ENCODE peak calls at places on chromosomes 12 and 14, in nine cellular contexts. W is psoas muscle, C is neuronal stem cell, B is NT2/D1, R is aorta, E is cardiac muscle cell, I is HCT116, Z is sigmoid colon, X is stomach. O is an unnamed sample. For H3K9me3 and H3K36me3, the result is how much of the 10 kb centered on the place peaks cover.

GRCh38 chr14:70208380-70208779 is 19.6 kb upstream of the SLC8A3 start:
- DNase-seq in W (no peak), I (no peak), C (no peak), E (no peak), B (no peak), R (no peak), Z (no peak), X (no peak), O (no peak)

GRCh38 chr12:54561164-54561563 is 11.8 kb downstream of the PDE1B start:
- DNase-seq in W (no peak), B (no peak), Z (peak), X (no peak), I (no peak), E (peak), C (no peak), R (peak), O (no peak)

GRCh38 chr14:74825008-74825407 is 50.9 kb downstream of the PROX2 start:
- DNase-seq in I (no peak), B (no peak), W (no peak), C (no peak), Z (no peak), X (no peak), R (no peak), E (peak), O (no peak)

GRCh38 chr12:3655331-3655900 is 97.5 kb downstream of the CRACR2A start:
- DNase-seq in R (no peak), W (no peak), I (no peak), C (no peak), E (peak), X (no peak), Z (no peak), B (peak), O (no peak)

GRCh38 chr12:101875112-101875961 is 2.0 kb upstream of the DRAM1 start:
- DNase-seq in X (no peak), B (no peak), R (no peak), W (no peak), Z (no peak), I (no peak), C (no peak), E (peak), O (no peak)

GRCh38 chr14:49928010-49928409 is 35.1 kb downstream of the ARF6 start:
- DNase-seq in W (no peak), R (no peak), C (no peak), Z (no peak), E (no peak), X (no peak), I (no peak), B (no peak), O (no peak)

GRCh38 chr12:30197392-30198047 is 413.8 kb upstream of the TMTC1 start:
- DNase-seq in I (no peak), C (no peak), B (peak), E (peak), R (no peak), W (no peak), Z (no peak), X (no peak), O (peak)

GRCh38 chr12:64749466-64750202 is 9.6 kb downstream of the GNS start:
- DNase-seq in W (no peak), X (no peak), B (no peak), C (no peak), I (no peak), Z (no peak), E (no peak), R (no peak), O (no peak)

GRCh38 chr14:103546651-103547454 is 15.6 kb downstream of the BAG5 start:
- DNase-seq in E (peak), W (peak), Z (peak), R (peak), C (no peak), X (peak), B (no peak), I (peak), O (peak)

GRCh38 chr14:95515523-95516517 is 630 bp downstream of the SYNE3 start:
- DNase-seq in B (no peak), W (peak), R (peak), X (peak), C (peak), E (peak), Z (peak), I (no peak), O (peak)

GRCh38 chr14:34775922-34776321 is 61.5 kb upstream of the CFL2 start:
- DNase-seq in R (no peak), I (no peak), X (no peak), B (no peak), E (no peak), C (no peak), W (no peak), Z (no peak), O (no peak)

GRCh38 chr12:57813971-57814771 is 4.4 kb downstream of the AVIL start:
- DNase-seq in W (peak), B (no peak), Z (no peak), I (no peak), E (peak), R (no peak), C (no peak), X (no peak), O (peak)

GRCh38 chr14:38128640-38129039 is 79.1 kb upstream of the SSTR1 start:
- DNase-seq in W (no peak), Z (no peak), C (no peak), I (no peak), E (no peak), B (no peak), R (no peak), X (no peak), O (no peak)

GRCh38 chr14:58904771-58905170 is 267.0 kb downstream of the DACT1 start:
- DNase-seq in E (peak), R (no peak), C (no peak), W (no peak), B (no peak), X (no peak), Z (no peak), I (no peak), O (no peak)

GRCh38 chr14:66109426-66109825 is 376.7 kb upstream of the CCDC196 start:
- DNase-seq in I (no peak), Z (no peak), E (no peak), W (no peak), C (no peak), B (no peak), R (no peak), X (no peak), O (no peak)

GRCh38 chr12:98757455-98757854 is 112.4 kb downstream of the APAF1 start:
- DNase-seq in I (no peak), C (no peak), Z (peak), E (no peak), X (no peak), B (no peak), W (no peak), R (no peak), O (no peak)

GRCh38 chr14:50319721-50320120 is 7.6 kb downstream of the DMAC2L start:
- DNase-seq in I (no peak), X (no peak), R (no peak), Z (no peak), W (no peak), C (no peak), E (no peak), B (no peak), O (no peak)

GRCh38 chr12:110917467-110917866 is 2.9 kb downstream of the MYL2 start:
- DNase-seq in C (no peak), W (no peak), E (peak), B (peak), R (no peak), Z (no peak), X (no peak), I (peak), O (peak)

GRCh38 chr12:78797201-78797931 is 67.2 kb upstream of the SYT1 start:
- DNase-seq in Z (no peak), I (no peak), B (no peak), C (no peak), R (no peak), E (no peak), X (no peak), W (no peak), O (no peak)

GRCh38 chr12:111411187-111411764 is 5.6 kb downstream of the SH2B3 start:
- DNase-seq in X (no peak), R (no peak), B (no peak), E (no peak), Z (no peak), I (no peak), C (no peak), W (no peak), O (no peak)

GRCh38 chr14:91228112-91229004 is 16.1 kb downstream of the GPR68 start:
- DNase-seq in X (no peak), E (peak), I (no peak), Z (no peak), R (no peak), W (no peak), B (no peak), C (no peak), O (peak)

GRCh38 chr14:91225025-91225424 is 19.5 kb downstream of the GPR68 start:
- DNase-seq in Z (no peak), I (no peak), R (no peak), W (no peak), E (no peak), B (no peak), X (no peak), C (no peak), O (no peak)

GRCh38 chr14:91229005-91229382 is 15.5 kb downstream of the GPR68 start:
- DNase-seq in Z (no peak), I (no peak), W (no peak), C (no peak), E (no peak), X (no peak), R (peak), B (no peak), O (no peak)

GRCh38 chr14:91229743-91230200 is 14.7 kb downstream of the GPR68 start:
- DNase-seq in R (no peak), C (no peak), B (no peak), E (peak), X (no peak), Z (no peak), I (no peak), W (no peak), O (no peak)

DNA sequence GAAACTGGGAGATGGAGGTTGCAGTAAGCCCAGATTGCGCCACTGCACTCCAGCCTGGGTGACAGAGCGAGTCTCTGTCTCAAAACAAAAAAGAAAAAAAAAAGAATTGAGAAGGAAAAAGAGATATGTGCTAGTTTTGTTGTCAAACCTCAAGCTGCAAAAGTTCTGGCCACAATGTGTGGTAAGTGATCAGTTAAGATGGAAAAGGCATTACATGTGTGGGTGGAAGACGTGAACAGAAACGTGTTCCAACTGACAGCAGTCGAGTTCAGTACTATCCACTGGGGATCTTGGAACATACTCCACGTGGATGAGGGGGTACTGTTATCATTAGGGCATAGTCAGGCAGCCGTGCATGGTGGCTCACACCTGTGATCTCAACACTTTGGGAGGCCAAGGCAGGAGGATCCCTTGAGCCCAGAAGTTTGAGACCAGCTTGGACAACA is 17.3 kb downstream of the GPR68 start:
- DNase-seq in E (no peak), X (no peak), W (no peak), C (no peak), B (no peak), R (no peak), I (no peak), Z (no peak), O (no peak)
- H3K4me3 ChIP-seq in E (no peak), X (no peak), W (no peak), C (no peak), B (no peak), R (no peak), I (no peak), Z (no peak), O (no peak)

DNA sequence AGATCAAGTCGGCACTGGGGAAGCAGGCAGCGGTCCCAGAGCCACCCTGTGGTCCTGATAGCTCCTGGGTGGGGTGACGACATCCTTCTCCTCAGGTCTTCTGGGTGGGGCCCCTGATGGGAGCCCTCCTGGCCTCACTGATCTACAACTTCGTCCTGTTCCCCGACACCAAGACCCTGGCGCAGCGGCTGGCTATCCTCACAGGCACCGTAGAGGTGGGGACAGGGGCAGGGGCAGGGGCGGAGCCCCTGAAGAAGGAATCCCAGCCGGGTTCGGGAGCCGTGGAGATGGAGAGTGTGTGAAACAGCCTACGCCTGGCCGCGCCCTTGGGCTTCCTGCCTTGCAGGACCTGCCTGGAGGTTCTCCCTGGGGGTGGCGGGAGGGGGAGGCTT is 2.6 kb downstream of the AQP6 start:
- DNase-seq in E (no peak), X (no peak), R (peak), W (peak), B (no peak), Z (peak), C (no peak), I (no peak), O (no peak)
- H3K9me3 ChIP-seq in E (under half), X (under half), R (under half), W (under half), B (under half), Z (under half), C (under half), I (under half), O (under half)

GRCh38 chr12:20963303-20963702 is 152.8 kb downstream of the SLCO1B3 start:
- DNase-seq in R (no peak), C (no peak), B (no peak), I (no peak), E (no peak), W (no peak), Z (no peak), X (no peak), O (no peak)
- H3K36me3 ChIP-seq in R (under half), C (under half), B (under half), I (under half), E (under half), W (under half), Z (under half), X (under half), O (under half)

DNA sequence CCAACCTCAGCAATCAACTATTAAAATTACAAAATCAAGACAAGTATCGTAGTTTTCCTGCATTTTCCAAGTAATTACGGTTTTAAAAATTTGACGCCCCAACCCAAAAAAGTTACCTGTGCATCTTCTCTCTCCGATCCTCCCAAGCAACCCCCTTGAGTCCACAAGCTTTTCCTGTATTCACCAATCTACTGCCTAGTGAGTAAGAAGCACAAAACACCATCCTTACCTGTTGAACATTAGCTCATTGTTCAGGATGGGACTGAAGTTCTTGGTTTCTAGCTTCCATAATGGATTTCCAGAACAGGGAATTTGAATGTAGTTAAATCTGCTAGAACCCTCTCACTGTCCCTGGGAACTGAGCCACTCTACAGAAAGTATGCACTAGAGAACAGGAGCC is 162.0 kb downstream of the PAX9 start:
- DNase-seq in C (no peak), B (no peak), X (no peak), Z (no peak), R (no peak), E (no peak), W (no peak), I (no peak), O (no peak)
- H3K4me3 ChIP-seq in C (no peak), B (no peak), X (no peak), Z (no peak), R (no peak), E (no peak), W (no peak), I (no peak), O (no peak)

GRCh38 chr14:97944380-97944779 is 1147.2 kb downstream of the VRK1 start:
- DNase-seq in B (no peak), I (no peak), C (no peak), X (no peak), W (no peak), E (no peak), R (no peak), Z (no peak), O (no peak)
- H3K9me3 ChIP-seq in B (under half), I (under half), C (under half), X (under half), W (under half), E (under half), R (under half), Z (under half), O (under half)

DNA sequence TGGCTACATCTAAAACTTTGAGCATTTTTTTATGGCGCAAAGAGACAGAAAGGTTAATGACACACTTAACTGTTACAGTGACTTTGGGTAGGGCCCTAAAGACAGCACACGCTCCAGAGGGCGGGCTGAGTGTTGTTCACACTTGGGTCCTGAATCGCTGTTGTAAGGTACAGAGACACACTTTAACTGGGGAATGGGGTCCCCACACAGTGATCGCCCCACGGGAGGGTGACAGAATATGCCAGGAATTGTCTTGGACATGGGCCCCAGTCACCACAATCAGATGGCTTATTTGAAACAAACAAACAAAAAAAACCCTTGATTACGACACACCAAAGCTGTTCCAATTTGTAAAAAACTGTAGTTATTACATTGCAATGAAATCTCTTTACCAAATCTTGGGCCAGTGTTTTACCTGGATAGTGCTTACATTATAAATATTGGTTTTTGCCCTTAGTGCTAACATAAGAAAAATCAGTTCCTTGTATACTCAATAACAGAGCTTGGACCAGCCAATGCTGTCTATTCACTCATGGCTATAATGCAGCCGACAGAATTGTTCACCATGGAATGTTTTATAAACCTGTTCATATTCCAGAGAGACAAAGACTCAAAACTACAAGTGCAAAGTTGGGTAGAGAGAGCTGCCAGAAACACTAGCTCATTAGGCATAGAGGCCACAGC is 28.3 kb downstream of the KCTD10 start:
- DNase-seq in X (no peak), I (no peak), B (no peak), R (no peak), C (no peak), E (no peak), Z (no peak), W (no peak), O (no peak)
- H3K36me3 ChIP-seq in X (half or more), I (under half), B (half or more), R (under half), C (half or more), E (under half), Z (half or more), W (under half), O (under half)

GRCh38 chr12:25248137-25248536 is 2.6 kb downstream of the KRAS start:
- DNase-seq in R (no peak), C (no peak), I (no peak), E (no peak), B (no peak), Z (no peak), X (no peak), W (no peak), O (no peak)

GRCh38 chr12:25250744-25251730 is at the start of gene KRAS:
- DNase-seq in W (peak), I (peak), C (peak), Z (peak), E (peak), R (peak), B (peak), X (peak), O (peak)

GRCh38 chr12:25249951-25250738 is 584 bp downstream of the KRAS start:
- DNase-seq in X (peak), C (peak), R (peak), E (peak), I (no peak), B (peak), W (peak), Z (peak), O (peak)

GRCh38 chr12:25251749-25252148 is 1.0 kb upstream of the KRAS start:
- DNase-seq in W (no peak), C (no peak), E (no peak), B (no peak), X (no peak), Z (no peak), R (no peak), I (no peak), O (no peak)

DNA sequence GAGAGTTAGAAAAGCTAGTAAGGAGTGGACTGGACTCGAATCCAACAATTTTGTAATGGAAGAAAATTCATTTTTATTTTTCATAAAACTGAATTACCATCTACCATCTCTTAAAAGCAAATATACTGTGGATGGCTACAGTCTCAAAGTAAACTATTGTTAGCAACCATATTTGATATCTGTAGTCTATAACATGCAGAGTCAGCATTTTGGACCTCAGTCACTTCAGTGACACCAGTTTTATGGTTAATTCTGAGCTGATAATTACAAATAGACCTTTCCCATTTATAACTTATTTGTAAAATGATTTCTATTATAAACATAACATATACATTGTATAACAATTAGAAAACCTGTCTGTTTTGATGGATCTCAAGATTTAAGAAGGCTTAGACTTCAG is 2.0 kb downstream of the KRAS start:
- DNase-seq in I (no peak), X (no peak), R (no peak), Z (no peak), W (no peak), E (no peak), C (no peak), B (no peak), O (no peak)
- H3K4me3 ChIP-seq in I (no peak), X (no peak), R (no peak), Z (no peak), W (no peak), E (no peak), C (no peak), B (no peak), O (no peak)

GRCh38 chr14:36520601-36521525 is 831 bp upstream of the NKX2-1 start:
- DNase-seq in Z (no peak), R (no peak), B (no peak), X (peak), W (no peak), C (peak), E (peak), I (peak), O (peak)
- H3K9me3 ChIP-seq in Z (under half), R (under half), B (under half), X (under half), W (under half), C (under half), E (under half), I (under half), O (under half)